ENCODE peak calls at places on chromosomes 12 and 14, in five cellular contexts. One of them, this sample, is unnamed.
A peak's percentile ranks its signal among the peaks of the same experiment; 100 is the strongest.

GRCh38 chr12:77003961-77004360 is 61.4 kb downstream of the E2F7 start:
- DNase-seq in cardiac fibroblast: no peak
- DNase-seq in RWPE2: no peak
- DNase-seq in T-helper 1 cell: no peak
- DNase-seq in C1 segment of cervical spinal cord: no peak
- DNase-seq in this sample: no peak

GRCh38 chr14:105340821-105341408 is 26.4 kb downstream of the PACS2 start:
- DNase-seq in cardiac fibroblast: no peak
- DNase-seq in RWPE2: peak; percentile 70
- DNase-seq in T-helper 1 cell: no peak
- DNase-seq in C1 segment of cervical spinal cord: no peak
- DNase-seq in this sample: no peak

GRCh38 chr12:3683670-3684069 is 69.2 kb downstream of the CRACR2A start:
- DNase-seq in C1 segment of cervical spinal cord: no peak
- DNase-seq in T-helper 1 cell: no peak
- DNase-seq in cardiac fibroblast: peak; percentile 73
- DNase-seq in RWPE2: no peak
- DNase-seq in this sample: no peak

GRCh38 chr12:120856980-120857379 is 47.2 kb downstream of the SPPL3 start:
- DNase-seq in RWPE2: no peak
- DNase-seq in T-helper 1 cell: no peak
- DNase-seq in cardiac fibroblast: peak; percentile 31
- DNase-seq in C1 segment of cervical spinal cord: no peak
- DNase-seq in this sample: no peak

GRCh38 chr12:52913424-52913821 is 8.5 kb upstream of the KRT8 start:
- DNase-seq in C1 segment of cervical spinal cord: no peak
- DNase-seq in T-helper 1 cell: no peak
- DNase-seq in RWPE2: no peak
- DNase-seq in cardiac fibroblast: no peak
- DNase-seq in this sample: no peak

GRCh38 chr12:119988788-119989618 is at the start of gene BICDL1:
- DNase-seq in RWPE2: peak; percentile 97
- DNase-seq in C1 segment of cervical spinal cord: peak; percentile 93
- DNase-seq in cardiac fibroblast: peak; percentile 14
- DNase-seq in T-helper 1 cell: peak; percentile 96
- DNase-seq in this sample: peak; percentile 94

GRCh38 chr12:120640840-120641833 is 711 bp downstream of the CABP1 start:
- DNase-seq in cardiac fibroblast: peak; percentile 52
- DNase-seq in C1 segment of cervical spinal cord: peak; percentile 35
- DNase-seq in T-helper 1 cell: peak; percentile 37
- DNase-seq in RWPE2: no peak
- DNase-seq in this sample: peak; percentile 26

GRCh38 chr12:112153900-112154234 is 28.5 kb downstream of the TRAFD1 start:
- DNase-seq in cardiac fibroblast: no peak
- DNase-seq in RWPE2: no peak
- DNase-seq in T-helper 1 cell: no peak
- DNase-seq in C1 segment of cervical spinal cord: no peak
- DNase-seq in this sample: no peak

GRCh38 chr14:20631023-20631820 is 10.3 kb downstream of the OR6S1 start:
- DNase-seq in cardiac fibroblast: peak; percentile 86
- DNase-seq in C1 segment of cervical spinal cord: peak; percentile 61
- DNase-seq in T-helper 1 cell: peak; percentile 35
- DNase-seq in RWPE2: no peak
- DNase-seq in this sample: peak; percentile 50

GRCh38 chr12:12461281-12461922 is 101.3 kb downstream of the DUSP16 start:
- DNase-seq in C1 segment of cervical spinal cord: no peak
- DNase-seq in cardiac fibroblast: no peak
- DNase-seq in T-helper 1 cell: no peak
- DNase-seq in RWPE2: no peak
- DNase-seq in this sample: no peak

GRCh38 chr14:77641534-77642341 is 25.3 kb upstream of the SPTLC2 start:
- DNase-seq in RWPE2: no peak
- DNase-seq in cardiac fibroblast: peak; percentile 82
- DNase-seq in C1 segment of cervical spinal cord: peak; percentile 26
- DNase-seq in T-helper 1 cell: peak; percentile 35
- DNase-seq in this sample: peak; percentile 65

GRCh38 chr14:80037349-80037748 is 174.0 kb downstream of the DIO2 start:
- DNase-seq in cardiac fibroblast: no peak
- DNase-seq in RWPE2: no peak
- DNase-seq in C1 segment of cervical spinal cord: no peak
- DNase-seq in T-helper 1 cell: no peak
- DNase-seq in this sample: no peak

GRCh38 chr12:3661028-3661427 is 91.9 kb downstream of the CRACR2A start:
- DNase-seq in cardiac fibroblast: no peak
- DNase-seq in T-helper 1 cell: no peak
- DNase-seq in RWPE2: no peak
- DNase-seq in C1 segment of cervical spinal cord: no peak
- DNase-seq in this sample: no peak

GRCh38 chr14:102164241-102164641 is 24.5 kb downstream of the WDR20 start:
- DNase-seq in cardiac fibroblast: peak; percentile 56
- DNase-seq in C1 segment of cervical spinal cord: no peak
- DNase-seq in T-helper 1 cell: no peak
- DNase-seq in RWPE2: no peak
- DNase-seq in this sample: no peak

GRCh38 chr12:131269551-131269950 is 315.8 kb downstream of the ADGRD1 start:
- DNase-seq in T-helper 1 cell: no peak
- DNase-seq in RWPE2: no peak
- DNase-seq in C1 segment of cervical spinal cord: no peak
- DNase-seq in cardiac fibroblast: no peak
- DNase-seq in this sample: no peak